ENCODE peak calls at places on chromosome 17, in five cellular contexts. One of them, this sample, is unnamed.

GRCh38 chr17:83031321-83031945 is 48.0 kb upstream of the METRNL start:
- DNase-seq in activated naive CD8-positive, alpha-beta T cell treated with anti-CD3 and anti-CD28 coated beads for 36 hours: no peak
- DNase-seq in Peyer's patch: no peak
- DNase-seq in OCI-M1: no peak
- DNase-seq in LoVo: no peak
- DNase-seq in this sample: no peak

GRCh38 chr17:73562896-73563295 is 81.3 kb downstream of the SDK2 start:
- DNase-seq in OCI-M1: no peak
- DNase-seq in activated naive CD8-positive, alpha-beta T cell treated with anti-CD3 and anti-CD28 coated beads for 36 hours: no peak
- DNase-seq in LoVo: no peak
- DNase-seq in Peyer's patch: no peak
- DNase-seq in this sample: no peak

GRCh38 chr17:57988301-57989010 is 402 bp upstream of the VEZF1 start:
- DNase-seq in LoVo: peak; percentile 75
- DNase-seq in OCI-M1: peak; percentile 85
- DNase-seq in activated naive CD8-positive, alpha-beta T cell treated with anti-CD3 and anti-CD28 coated beads for 36 hours: no peak
- DNase-seq in Peyer's patch: peak; percentile 86
- DNase-seq in this sample: peak; percentile 76

GRCh38 chr17:35079547-35079946 is 16.0 kb upstream of the RFFL start:
- DNase-seq in LoVo: peak; percentile 12
- DNase-seq in OCI-M1: no peak
- DNase-seq in Peyer's patch: no peak
- DNase-seq in activated naive CD8-positive, alpha-beta T cell treated with anti-CD3 and anti-CD28 coated beads for 36 hours: no peak
- DNase-seq in this sample: no peak

GRCh38 chr17:48873212-48873611 is 19.4 kb upstream of the ATP5MC1 start:
- DNase-seq in OCI-M1: no peak
- DNase-seq in activated naive CD8-positive, alpha-beta T cell treated with anti-CD3 and anti-CD28 coated beads for 36 hours: no peak
- DNase-seq in Peyer's patch: peak; percentile 58
- DNase-seq in LoVo: peak; percentile 20
- DNase-seq in this sample: no peak

GRCh38 chr17:64236827-64237403 is 26.1 kb downstream of the TEX2 start:
- DNase-seq in Peyer's patch: no peak
- DNase-seq in OCI-M1: no peak
- DNase-seq in LoVo: no peak
- DNase-seq in activated naive CD8-positive, alpha-beta T cell treated with anti-CD3 and anti-CD28 coated beads for 36 hours: no peak
- DNase-seq in this sample: no peak

GRCh38 chr17:283911-284675 is 68.5 kb downstream of the RPH3AL start:
- DNase-seq in OCI-M1: no peak
- DNase-seq in activated naive CD8-positive, alpha-beta T cell treated with anti-CD3 and anti-CD28 coated beads for 36 hours: no peak
- DNase-seq in LoVo: no peak
- DNase-seq in Peyer's patch: no peak
- DNase-seq in this sample: no peak

GRCh38 chr17:63972796-63973195 is at the start of gene SCN4A:
- DNase-seq in activated naive CD8-positive, alpha-beta T cell treated with anti-CD3 and anti-CD28 coated beads for 36 hours: no peak
- DNase-seq in Peyer's patch: no peak
- DNase-seq in LoVo: no peak
- DNase-seq in OCI-M1: no peak
- DNase-seq in this sample: no peak

GRCh38 chr17:17433260-17433659 is 43.5 kb upstream of the MED9 start:
- DNase-seq in Peyer's patch: no peak
- DNase-seq in OCI-M1: peak; percentile 37
- DNase-seq in LoVo: no peak
- DNase-seq in activated naive CD8-positive, alpha-beta T cell treated with anti-CD3 and anti-CD28 coated beads for 36 hours: no peak
- DNase-seq in this sample: no peak

GRCh38 chr17:32503251-32504165 is 16.7 kb downstream of the CDK5R1 start:
- DNase-seq in LoVo: no peak
- DNase-seq in OCI-M1: no peak
- DNase-seq in activated naive CD8-positive, alpha-beta T cell treated with anti-CD3 and anti-CD28 coated beads for 36 hours: no peak
- DNase-seq in Peyer's patch: peak; percentile 29
- DNase-seq in this sample: peak; percentile 75

GRCh38 chr17:81514735-81515529 is 2.3 kb upstream of the ACTG1 start:
- DNase-seq in LoVo: peak; percentile 89
- DNase-seq in OCI-M1: peak; percentile 52
- DNase-seq in activated naive CD8-positive, alpha-beta T cell treated with anti-CD3 and anti-CD28 coated beads for 36 hours: peak; percentile 82
- DNase-seq in Peyer's patch: peak; percentile 91
- DNase-seq in this sample: peak; percentile 78

GRCh38 chr17:30917050-30917449 is 4.7 kb upstream of the ADAP2 start:
- DNase-seq in LoVo: no peak
- DNase-seq in Peyer's patch: no peak
- DNase-seq in OCI-M1: no peak
- DNase-seq in activated naive CD8-positive, alpha-beta T cell treated with anti-CD3 and anti-CD28 coated beads for 36 hours: no peak
- DNase-seq in this sample: no peak

GRCh38 chr17:45813051-45813731 is 29.1 kb downstream of the CRHR1 start:
- DNase-seq in LoVo: no peak
- DNase-seq in OCI-M1: no peak
- DNase-seq in Peyer's patch: no peak
- DNase-seq in activated naive CD8-positive, alpha-beta T cell treated with anti-CD3 and anti-CD28 coated beads for 36 hours: no peak
- DNase-seq in this sample: no peak

GRCh38 chr17:21287703-21288449 is 3.4 kb downstream of the MAP2K3 start:
- DNase-seq in OCI-M1: peak; percentile 68
- DNase-seq in LoVo: peak; percentile 97
- DNase-seq in activated naive CD8-positive, alpha-beta T cell treated with anti-CD3 and anti-CD28 coated beads for 36 hours: peak; percentile 97
- DNase-seq in Peyer's patch: peak; percentile 98
- DNase-seq in this sample: no peak

GRCh38 chr17:61313515-61314326 is 85.9 kb upstream of the TBX2 start:
- DNase-seq in activated naive CD8-positive, alpha-beta T cell treated with anti-CD3 and anti-CD28 coated beads for 36 hours: no peak
- DNase-seq in Peyer's patch: no peak
- DNase-seq in OCI-M1: no peak
- DNase-seq in LoVo: no peak
- DNase-seq in this sample: no peak

GRCh38 chr17:27994586-27994985 is 47.9 kb upstream of the NLK start:
- DNase-seq in Peyer's patch: no peak
- DNase-seq in LoVo: no peak
- DNase-seq in OCI-M1: no peak
- DNase-seq in activated naive CD8-positive, alpha-beta T cell treated with anti-CD3 and anti-CD28 coated beads for 36 hours: no peak
- DNase-seq in this sample: no peak

GRCh38 chr17:72691601-72692000 is 400.9 kb downstream of the SLC39A11 start:
- DNase-seq in LoVo: no peak
- DNase-seq in activated naive CD8-positive, alpha-beta T cell treated with anti-CD3 and anti-CD28 coated beads for 36 hours: no peak
- DNase-seq in OCI-M1: no peak
- DNase-seq in Peyer's patch: no peak
- DNase-seq in this sample: no peak

GRCh38 chr17:33474789-33475188 is 181.7 kb upstream of the ASIC2 start:
- DNase-seq in OCI-M1: no peak
- DNase-seq in LoVo: no peak
- DNase-seq in Peyer's patch: no peak
- DNase-seq in activated naive CD8-positive, alpha-beta T cell treated with anti-CD3 and anti-CD28 coated beads for 36 hours: no peak
- DNase-seq in this sample: no peak

GRCh38 chr17:68572138-68572842 is 28.9 kb downstream of the FAM20A start:
- DNase-seq in activated naive CD8-positive, alpha-beta T cell treated with anti-CD3 and anti-CD28 coated beads for 36 hours: no peak
- DNase-seq in OCI-M1: no peak
- DNase-seq in Peyer's patch: no peak
- DNase-seq in LoVo: no peak
- DNase-seq in this sample: no peak

GRCh38 chr17:82668631-82669099 is 20.4 kb upstream of the WDR45B start:
- DNase-seq in OCI-M1: peak; percentile 92
- DNase-seq in Peyer's patch: peak; percentile 78
- DNase-seq in activated naive CD8-positive, alpha-beta T cell treated with anti-CD3 and anti-CD28 coated beads for 36 hours: peak; percentile 73
- DNase-seq in LoVo: no peak
- DNase-seq in this sample: peak; percentile 84

GRCh38 chr17:39485555-39485954 is 24.3 kb downstream of the CDK12 start:
- DNase-seq in Peyer's patch: no peak
- DNase-seq in activated naive CD8-positive, alpha-beta T cell treated with anti-CD3 and anti-CD28 coated beads for 36 hours: no peak
- DNase-seq in LoVo: peak; percentile 25
- DNase-seq in OCI-M1: peak; percentile 7
- DNase-seq in this sample: no peak

GRCh38 chr17:38341035-38341721 is 2.6 kb downstream of the GPR179 start:
- DNase-seq in Peyer's patch: peak; percentile 64
- DNase-seq in OCI-M1: no peak
- DNase-seq in LoVo: peak; percentile 56
- DNase-seq in activated naive CD8-positive, alpha-beta T cell treated with anti-CD3 and anti-CD28 coated beads for 36 hours: no peak
- DNase-seq in this sample: no peak